ENCODE peak calls at places on chromosomes 3 and 15, in four cellular contexts. F, K, O and G are unnamed samples.

GRCh38 chr3:39478226-39478625 is 10.7 kb downstream of the MOBP start:
- DNase-seq in F (no peak), K (no peak), O (no peak), G (no peak)

GRCh38 chr3:71251156-71251775 is 332.3 kb downstream of the FOXP1 start:
- DNase-seq in F (peak), K (no peak), O (no peak), G (no peak)

GRCh38 chr3:48034000-48034516 is 17.8 kb upstream of the MAP4 start:
- DNase-seq in F (no peak), K (no peak), O (no peak), G (no peak)

GRCh38 chr3:170137971-170138370 is 43.6 kb downstream of the PHC3 start:
- DNase-seq in F (no peak), K (no peak), O (no peak), G (no peak)

GRCh38 chr3:157794771-157795170 is 291.6 kb upstream of the VEPH1 start:
- DNase-seq in F (no peak), K (no peak), O (no peak), G (no peak)

GRCh38 chr3:184734903-184735630 is 23.2 kb upstream of the MAGEF1 start:
- DNase-seq in F (no peak), K (no peak), O (no peak), G (no peak)

GRCh38 chr3:31664031-31664430 is 131.3 kb downstream of the STT3B start:
- DNase-seq in F (no peak), K (no peak), O (no peak), G (no peak)

GRCh38 chr15:45637552-45638033 is 2.8 kb downstream of the SQOR start:
- DNase-seq in F (peak), K (peak), O (peak), G (peak)

GRCh38 chr3:68972358-68972979 is 40.1 kb upstream of the TAFA4 start:
- DNase-seq in F (no peak), K (no peak), O (peak), G (peak)

GRCh38 chr3:37765591-37766219 is 96.0 kb upstream of the CTDSPL start:
- DNase-seq in F (no peak), K (no peak), O (no peak), G (no peak)

GRCh38 chr3:174651951-174652350 is 207.2 kb upstream of the NAALADL2 start:
- DNase-seq in F (no peak), K (no peak), O (no peak), G (no peak)

GRCh38 chr15:39582286-39582976 is 1.6 kb downstream of the THBS1 start:
- DNase-seq in F (no peak), K (peak), O (no peak), G (no peak)

GRCh38 chr3:149563114-149563513 is 88.6 kb downstream of the TM4SF4 start:
- DNase-seq in F (no peak), K (no peak), O (no peak), G (no peak)

GRCh38 chr15:22895465-22896190 is 57.2 kb downstream of the NIPA2 start:
- DNase-seq in F (no peak), K (peak), O (no peak), G (no peak)

GRCh38 chr15:92623435-92623834 is 32.1 kb downstream of the FAM174B start:
- DNase-seq in F (no peak), K (no peak), O (no peak), G (no peak)

GRCh38 chr15:40878785-40879184 is 4.8 kb upstream of the RHOV start:
- DNase-seq in F (no peak), K (no peak), O (no peak), G (no peak)

GRCh38 chr15:51375966-51376640 is 34.6 kb downstream of the GLDN start:
- DNase-seq in F (peak), K (no peak), O (no peak), G (no peak)

GRCh38 chr15:46316024-46316423 is 681.2 kb downstream of the SQOR start:
- DNase-seq in F (no peak), K (no peak), O (no peak), G (no peak)

GRCh38 chr3:195441971-195442572 is 748 bp downstream of the ACAP2 start:
- DNase-seq in F (no peak), K (peak), O (peak), G (peak)

GRCh38 chr3:174397848-174398247 is 461.3 kb upstream of the NAALADL2 start:
- DNase-seq in F (no peak), K (no peak), O (no peak), G (peak)

GRCh38 chr15:72813345-72814004 is 29.9 kb upstream of the ADPGK start:
- DNase-seq in F (no peak), K (no peak), O (no peak), G (no peak)

GRCh38 chr3:178200316-178200715 is 335.9 kb upstream of the KCNMB2 start:
- DNase-seq in F (no peak), K (no peak), O (no peak), G (no peak)

GRCh38 chr15:63238796-63239195 is 38.6 kb upstream of the APH1B start:
- DNase-seq in F (no peak), K (no peak), O (no peak), G (no peak)

GRCh38 chr15:58352026-58352929 is 79.5 kb upstream of the LIPC start:
- DNase-seq in F (no peak), K (no peak), O (no peak), G (no peak)

GRCh38 chr3:173037840-173038483 is 103.1 kb downstream of the SPATA16 start:
- DNase-seq in F (no peak), K (no peak), O (no peak), G (no peak)

GRCh38 chr3:16940769-16941683 is 56.3 kb downstream of the PLCL2 start:
- DNase-seq in F (no peak), K (no peak), O (no peak), G (no peak)

GRCh38 chr3:123499316-123499715 is 50.4 kb upstream of the ADCY5 start:
- DNase-seq in F (peak), K (no peak), O (no peak), G (no peak)

DNA sequence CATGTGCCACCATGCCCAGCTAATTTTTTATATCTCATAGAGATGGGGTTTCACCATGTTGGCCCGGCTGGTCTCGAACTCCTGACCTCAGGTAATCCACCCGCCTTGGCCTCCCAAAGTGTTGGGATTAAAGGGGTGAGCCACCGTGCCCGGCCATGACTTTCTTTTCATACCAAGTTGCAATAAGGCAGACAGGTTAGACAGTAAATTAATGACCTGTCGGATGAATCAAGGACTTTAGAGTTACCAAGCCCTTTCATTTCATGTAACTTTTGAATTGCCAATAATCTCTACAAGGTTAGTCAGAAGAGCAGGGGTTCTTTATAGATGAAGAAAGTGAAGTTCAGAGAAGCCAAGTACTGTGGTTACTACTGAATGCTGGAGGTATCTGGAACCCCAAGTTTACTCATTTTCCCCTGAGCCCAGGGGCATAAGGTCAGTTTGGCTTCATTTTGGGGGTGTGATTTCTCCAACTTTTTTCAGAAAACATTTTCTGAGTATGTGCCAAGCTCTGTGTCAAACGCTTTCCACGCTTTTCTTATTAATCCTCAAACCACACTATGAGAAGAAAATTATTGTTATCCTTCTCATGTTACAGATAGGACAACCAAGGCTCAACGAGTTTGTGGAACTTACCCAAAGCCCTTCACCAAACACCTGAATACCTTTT is 11.9 kb downstream of the PRICKLE2 start:
- DNase-seq in F (no peak), K (no peak), O (no peak), G (no peak)
- H3K4me3 ChIP-seq in F (peak), K (no peak), O (no peak), G (no peak)

DNA sequence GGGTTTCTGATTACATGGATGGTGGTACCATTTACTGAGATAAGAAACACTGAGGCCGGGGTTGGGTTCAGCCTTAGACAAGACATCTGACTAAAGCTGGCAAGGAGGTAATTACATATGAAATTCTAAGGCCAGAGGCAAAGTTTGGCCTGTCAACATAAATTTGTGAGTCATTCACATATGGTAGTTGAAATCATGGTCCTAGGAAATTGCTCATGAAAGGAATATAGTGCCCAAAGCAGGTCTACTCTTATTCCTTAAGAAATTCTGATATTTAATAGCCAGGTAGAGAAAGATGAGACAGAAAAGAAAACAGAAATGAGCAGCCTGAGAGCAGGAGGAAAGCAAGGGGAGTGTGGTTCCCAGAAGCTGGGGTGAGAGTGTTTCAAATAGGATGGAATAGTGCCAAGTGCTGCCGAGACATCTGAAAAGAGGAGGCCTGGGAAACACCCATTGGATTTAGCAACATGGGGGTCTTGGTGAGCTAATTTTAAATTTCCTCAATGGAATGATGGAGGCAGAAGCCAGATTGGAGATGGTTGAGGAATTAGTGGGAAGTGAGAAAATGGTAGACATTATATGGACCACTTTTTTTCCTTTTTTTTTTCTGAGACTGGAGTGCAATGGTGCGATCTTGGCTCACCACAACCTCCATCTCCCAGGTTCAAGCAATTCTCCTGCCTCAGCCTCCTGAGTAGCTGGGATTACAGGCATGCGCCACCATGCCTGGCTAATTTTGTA is 85.0 kb upstream of the NR2E3 start:
- DNase-seq in F (no peak), K (no peak), O (no peak), G (no peak)
- H3K4me3 ChIP-seq in F (no peak), K (no peak), O (no peak), G (no peak)

GRCh38 chr3:65024148-65024547 is 336.3 kb upstream of the ADAMTS9 start:
- DNase-seq in F (no peak), K (no peak), O (no peak), G (no peak)
- H3K4me3 ChIP-seq in F (no peak), K (no peak), O (no peak), G (no peak)

GRCh38 chr3:190092250-190092649 is 28.4 kb downstream of the P3H2 start:
- DNase-seq in F (peak), K (no peak), O (no peak), G (no peak)
- H3K4me3 ChIP-seq in F (no peak), K (peak), O (no peak), G (no peak)

GRCh38 chr15:29309139-29309538 is 39.5 kb upstream of the NSMCE3 start:
- DNase-seq in F (no peak), K (no peak), O (no peak), G (no peak)
- H3K4me3 ChIP-seq in F (no peak), K (no peak), O (no peak), G (no peak)

GRCh38 chr3:11638669-11639402 is 4.9 kb downstream of the VGLL4 start:
- DNase-seq in F (no peak), K (no peak), O (no peak), G (no peak)
- H3K4me3 ChIP-seq in F (peak), K (peak), O (no peak), G (no peak)

GRCh38 chr15:29672446-29672845 is 149.8 kb downstream of the TJP1 start:
- DNase-seq in F (no peak), K (no peak), O (no peak), G (no peak)

GRCh38 chr15:29675791-29676301 is 146.4 kb downstream of the TJP1 start:
- DNase-seq in F (no peak), K (no peak), O (no peak), G (no peak)

GRCh38 chr15:29672923-29673809 is 149.1 kb downstream of the TJP1 start:
- DNase-seq in F (no peak), K (no peak), O (no peak), G (no peak)

GRCh38 chr15:29676961-29677402 is 145.3 kb downstream of the TJP1 start:
- DNase-seq in F (no peak), K (no peak), O (no peak), G (no peak)

DNA sequence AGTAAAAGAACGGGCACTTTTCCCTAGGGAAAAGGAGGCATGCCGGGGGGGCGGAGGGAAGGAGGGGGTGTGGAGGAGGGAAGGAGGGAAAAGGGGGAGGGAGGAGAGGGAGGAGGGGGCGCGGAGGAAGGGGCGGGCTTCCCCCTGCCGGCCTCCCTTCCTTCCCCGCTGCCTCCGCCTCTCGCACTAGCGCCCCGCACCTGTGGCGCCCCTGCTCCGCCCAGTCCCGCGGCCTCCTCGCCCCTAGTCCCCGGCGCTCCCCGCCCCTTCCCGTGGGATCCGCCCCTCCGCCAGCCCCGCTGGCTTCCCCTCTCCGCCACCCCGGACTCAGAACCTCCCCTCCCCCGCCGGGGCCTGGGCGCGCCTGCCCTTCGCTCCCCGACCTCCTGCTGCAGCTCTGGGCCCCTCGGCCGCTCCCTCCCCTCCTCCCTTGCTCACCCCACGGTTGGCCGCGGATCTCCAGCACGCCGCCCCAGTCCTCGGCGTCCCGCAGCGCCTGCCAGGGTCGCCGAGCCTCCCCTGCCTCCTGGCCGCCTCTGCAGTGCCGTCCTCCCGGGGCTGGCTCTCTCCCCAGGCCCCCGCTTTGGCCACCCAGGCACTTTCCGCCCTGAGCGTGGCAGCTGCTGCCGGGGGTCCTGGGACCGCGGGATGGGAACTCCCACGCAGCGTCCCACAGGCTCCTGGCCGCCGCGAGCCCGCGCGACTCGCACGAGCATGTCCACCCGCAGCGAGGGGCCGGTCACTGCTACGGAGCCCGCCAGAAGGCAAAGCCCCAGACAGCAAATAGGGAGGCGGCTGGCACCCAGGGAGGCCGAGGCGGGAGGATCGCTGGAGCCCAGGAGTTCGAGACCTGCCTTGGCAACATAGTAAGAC is 147.4 kb downstream of the TJP1 start:
- DNase-seq in F (no peak), K (peak), O (no peak), G (peak)
- H3K4me3 ChIP-seq in F (peak), K (peak), O (no peak), G (peak)